ENCODE peak calls at places on chromosomes 5 and 9, in four cellular contexts. E is left ventricle myocardium inferior, C is HCEC 1CT, W is hippocampal formation. K is an unnamed sample.

GRCh38 chr5:147504001-147504400 is 5.9 kb downstream of the DPYSL3 start:
- DNase-seq in E (peak), C (peak), W (no peak), K (no peak)

GRCh38 chr5:16548812-16549211 is 68.0 kb downstream of the RETREG1 start:
- DNase-seq in E (no peak), C (no peak), W (no peak), K (no peak)

GRCh38 chr5:50666261-50667078 is at the start of gene PARP8:
- DNase-seq in E (peak), C (peak), W (no peak), K (peak)

GRCh38 chr5:175695161-175696126 is 37.6 kb downstream of the HRH2 start:
- DNase-seq in E (no peak), C (no peak), W (no peak), K (no peak)

GRCh38 chr9:137294684-137295312 is 7.3 kb downstream of the NRARP start:
- DNase-seq in E (no peak), C (peak), W (no peak), K (peak)

GRCh38 chr5:92353107-92354030 is 970.3 kb upstream of the ARRDC3 start:
- DNase-seq in E (no peak), C (peak), W (no peak), K (no peak)

GRCh38 chr9:114317665-114318357 is 5.1 kb upstream of the ORM1 start:
- DNase-seq in E (no peak), C (peak), W (no peak), K (no peak)

GRCh38 chr5:36138900-36139683 is 12.6 kb downstream of the LMBRD2 start:
- DNase-seq in E (no peak), C (no peak), W (no peak), K (no peak)

GRCh38 chr9:85416720-85417119 is 325.0 kb downstream of the AGTPBP1 start:
- DNase-seq in E (no peak), C (no peak), W (no peak), K (no peak)

GRCh38 chr9:92276223-92277007 is 17.1 kb downstream of the IARS1 start:
- DNase-seq in E (no peak), C (no peak), W (no peak), K (no peak)

GRCh38 chr9:128393971-128394370 is 22.8 kb downstream of the URM1 start:
- DNase-seq in E (no peak), C (no peak), W (no peak), K (no peak)

GRCh38 chr5:13932561-13932960 is 11.9 kb downstream of the DNAH5 start:
- DNase-seq in E (no peak), C (no peak), W (no peak), K (no peak)

GRCh38 chr5:180960209-180960608 is 28.4 kb upstream of the BTNL3 start:
- DNase-seq in E (no peak), C (no peak), W (no peak), K (no peak)

GRCh38 chr9:27368317-27368985 is 71.5 kb upstream of the EQTN start:
- DNase-seq in E (peak), C (no peak), W (peak), K (no peak)

GRCh38 chr5:14726066-14726838 is 61.7 kb downstream of the OTULIN start:
- DNase-seq in E (no peak), C (peak), W (no peak), K (peak)

GRCh38 chr9:125989524-125990180 is 242.5 kb downstream of the PBX3 start:
- DNase-seq in E (no peak), C (no peak), W (no peak), K (no peak)

GRCh38 chr9:4301302-4301701 is 1.4 kb upstream of the GLIS3 start:
- DNase-seq in E (no peak), C (peak), W (no peak), K (no peak)

GRCh38 chr9:98333703-98334582 is 78.5 kb upstream of the TBC1D2 start:
- DNase-seq in E (no peak), C (peak), W (no peak), K (no peak)